ENCODE peak calls at places on chromosomes 2 and 18, in five cellular contexts. W is HepG2, H is K562, V is GM12878, L is A549. D is an unnamed sample.

GRCh38 chr2:223989206-223989859 is 32.1 kb downstream of the MRPL44 start:
- DNase-seq in W (peak), H (peak), V (no peak), L (no peak), D (no peak)

GRCh38 chr2:39567507-39567906 is 98.2 kb upstream of the TMEM178A start:
- DNase-seq in W (no peak), H (no peak), V (no peak), L (no peak), D (no peak)

GRCh38 chr18:62974928-62975675 is 259.8 kb downstream of the PHLPP1 start:
- DNase-seq in W (no peak), H (no peak), V (no peak), L (no peak), D (no peak)

GRCh38 chr2:239201531-239201876 is 199.3 kb downstream of the HDAC4 start:
- DNase-seq in W (no peak), H (no peak), V (no peak), L (no peak), D (no peak)

GRCh38 chr2:101388232-101388631 is 929 bp upstream of the CREG2 start:
- DNase-seq in W (no peak), H (no peak), V (no peak), L (no peak), D (no peak)

GRCh38 chr2:220880623-220881022 is 691.5 kb downstream of the EPHA4 start:
- DNase-seq in W (no peak), H (no peak), V (no peak), L (no peak), D (no peak)

GRCh38 chr2:239727776-239728600 is 297.2 kb downstream of the NDUFA10 start:
- DNase-seq in W (no peak), H (peak), V (no peak), L (no peak), D (no peak)

GRCh38 chr18:31241900-31242409 is 76.0 kb upstream of the DSG1 start:
- DNase-seq in W (peak), H (peak), V (no peak), L (peak), D (no peak)

GRCh38 chr2:58899692-58900091 is 658.6 kb upstream of the FANCL start:
- DNase-seq in W (no peak), H (no peak), V (no peak), L (no peak), D (no peak)

GRCh38 chr18:43271593-43272432 is 5.5 kb downstream of the SYT4 start:
- DNase-seq in W (peak), H (peak), V (no peak), L (no peak), D (peak)

GRCh38 chr2:217325251-217325650 is 465.4 kb upstream of the TNP1 start:
- DNase-seq in W (peak), H (no peak), V (no peak), L (no peak), D (no peak)

GRCh38 chr2:239226677-239227076 is 174.1 kb downstream of the HDAC4 start:
- DNase-seq in W (no peak), H (no peak), V (no peak), L (no peak), D (no peak)

GRCh38 chr18:74796928-74797576 is 199.4 kb downstream of the ZNF407 start:
- DNase-seq in W (peak), H (peak), V (peak), L (no peak), D (no peak)

GRCh38 chr18:62329676-62330454 is 4.8 kb downstream of the TNFRSF11A start:
- DNase-seq in W (peak), H (no peak), V (no peak), L (no peak), D (peak)

GRCh38 chr2:129806317-129806716 is 173.1 kb upstream of the RAB6C start:
- DNase-seq in W (no peak), H (no peak), V (no peak), L (no peak), D (no peak)

GRCh38 chr2:79792097-79792496 is 279.2 kb downstream of the CTNNA2 start:
- DNase-seq in W (no peak), H (no peak), V (no peak), L (no peak), D (no peak)

GRCh38 chr2:72090781-72091482 is 56.7 kb downstream of the CYP26B1 start:
- DNase-seq in W (no peak), H (no peak), V (no peak), L (no peak), D (no peak)

GRCh38 chr18:42030586-42031182 is 75.7 kb downstream of the PIK3C3 start:
- DNase-seq in W (peak), H (peak), V (no peak), L (peak), D (peak)

GRCh38 chr2:195047955-195048354 is 609.1 kb upstream of the SLC39A10 start:
- DNase-seq in W (no peak), H (no peak), V (no peak), L (no peak), D (no peak)

GRCh38 chr2:218536804-218537494 is 31.2 kb downstream of the USP37 start:
- DNase-seq in W (no peak), H (no peak), V (no peak), L (no peak), D (no peak)

GRCh38 chr2:119739580-119740255 is 20.0 kb upstream of the PTPN4 start:
- DNase-seq in W (no peak), H (no peak), V (no peak), L (no peak), D (no peak)

GRCh38 chr18:45962461-45962860 is 4.7 kb downstream of the EPG5 start:
- DNase-seq in W (peak), H (no peak), V (peak), L (no peak), D (no peak)

GRCh38 chr2:216691210-216691741 is 4.1 kb downstream of the IGFBP5 start:
- DNase-seq in W (no peak), H (peak), V (no peak), L (peak), D (no peak)

GRCh38 chr2:57278451-57278850 is 768.2 kb upstream of the VRK2 start:
- DNase-seq in W (no peak), H (no peak), V (no peak), L (no peak), D (peak)

GRCh38 chr18:35284846-35285245 is 5.2 kb downstream of the ZSCAN30 start:
- DNase-seq in W (no peak), H (no peak), V (no peak), L (no peak), D (no peak)

GRCh38 chr2:29389686-29390085 is 274.5 kb downstream of the CLIP4 start:
- DNase-seq in W (no peak), H (no peak), V (no peak), L (no peak), D (no peak)

GRCh38 chr2:174337337-174338154 is 2.8 kb downstream of the SP9 start:
- DNase-seq in W (no peak), H (peak), V (no peak), L (no peak), D (peak)

GRCh38 chr2:102109016-102109415 is 33.5 kb upstream of the IL1R1 start:
- DNase-seq in W (no peak), H (no peak), V (no peak), L (no peak), D (no peak)

GRCh38 chr2:85584857-85585780 is 888 bp downstream of the VAMP5 start:
- DNase-seq in W (peak), H (peak), V (no peak), L (peak), D (peak)

GRCh38 chr2:12619975-12620374 is 96.8 kb upstream of the TRIB2 start:
- DNase-seq in W (no peak), H (no peak), V (no peak), L (no peak), D (no peak)

GRCh38 chr2:27092696-27093429 is 6.3 kb downstream of the KHK start:
- DNase-seq in W (peak), H (peak), V (no peak), L (no peak), D (no peak)

GRCh38 chr2:230758566-230759480 is 46.2 kb downstream of the CAB39 start:
- DNase-seq in W (no peak), H (no peak), V (no peak), L (no peak), D (no peak)

GRCh38 chr2:43073373-43073772 is 153.0 kb downstream of the ZFP36L2 start:
- DNase-seq in W (no peak), H (peak), V (no peak), L (no peak), D (no peak)

GRCh38 chr2:18791172-18791797 is 201.9 kb upstream of the NT5C1B start:
- DNase-seq in W (no peak), H (no peak), V (no peak), L (no peak), D (no peak)
- TF ChIP-seq MYC in W (no peak), H (no peak), V (no peak), L (no peak), D (no peak)

GRCh38 chr2:188032306-188032705 is 259.4 kb upstream of the GULP1 start:
- DNase-seq in W (no peak), H (no peak), V (no peak), L (no peak), D (no peak)
- TF ChIP-seq CTCF in W (no peak), H (no peak), V (no peak), L (no peak), D (no peak)

GRCh38 chr2:23385748-23386421 is 906 bp downstream of the KLHL29 start:
- DNase-seq in W (no peak), H (no peak), V (no peak), L (peak), D (peak)

GRCh38 chr2:23387849-23388248 is 2.9 kb downstream of the KLHL29 start:
- DNase-seq in W (no peak), H (no peak), V (no peak), L (no peak), D (no peak)

GRCh38 chr2:23386422-23387220 is 1.6 kb downstream of the KLHL29 start:
- DNase-seq in W (no peak), H (no peak), V (no peak), L (peak), D (peak)

GRCh38 chr2:23388292-23388691 is 3.3 kb downstream of the KLHL29 start:
- DNase-seq in W (no peak), H (no peak), V (no peak), L (no peak), D (no peak)

DNA sequence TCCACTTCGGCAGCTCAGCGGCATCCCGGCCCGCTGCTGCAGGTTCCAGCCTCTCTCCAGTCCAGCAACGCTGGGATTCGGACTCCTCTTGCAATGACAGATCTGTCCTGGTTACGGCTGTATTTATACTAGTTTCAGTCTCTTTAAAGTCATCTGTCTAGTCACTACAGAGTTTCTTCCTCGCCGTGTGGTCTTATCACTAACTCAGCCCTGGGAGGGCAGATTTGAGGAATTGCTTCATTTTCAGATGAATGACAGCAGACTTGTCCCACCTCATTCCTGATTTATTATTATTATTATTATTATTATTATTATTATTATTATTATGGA is 2.2 kb downstream of the KLHL29 start:
- DNase-seq in W (no peak), H (no peak), V (no peak), L (no peak), D (no peak)
- H3K27ac ChIP-seq in W (no peak), H (no peak), V (no peak), L (peak), D (no peak)

GRCh38 chr2:187640926-187641510 is 86.8 kb upstream of the TFPI start:
- DNase-seq in W (no peak), H (no peak), V (no peak), L (no peak), D (no peak)

GRCh38 chr2:187638840-187639239 is 84.6 kb upstream of the TFPI start:
- DNase-seq in W (no peak), H (no peak), V (no peak), L (no peak), D (no peak)

GRCh38 chr2:187644991-187645390 is 90.8 kb upstream of the TFPI start:
- DNase-seq in W (no peak), H (no peak), V (no peak), L (no peak), D (peak)

DNA sequence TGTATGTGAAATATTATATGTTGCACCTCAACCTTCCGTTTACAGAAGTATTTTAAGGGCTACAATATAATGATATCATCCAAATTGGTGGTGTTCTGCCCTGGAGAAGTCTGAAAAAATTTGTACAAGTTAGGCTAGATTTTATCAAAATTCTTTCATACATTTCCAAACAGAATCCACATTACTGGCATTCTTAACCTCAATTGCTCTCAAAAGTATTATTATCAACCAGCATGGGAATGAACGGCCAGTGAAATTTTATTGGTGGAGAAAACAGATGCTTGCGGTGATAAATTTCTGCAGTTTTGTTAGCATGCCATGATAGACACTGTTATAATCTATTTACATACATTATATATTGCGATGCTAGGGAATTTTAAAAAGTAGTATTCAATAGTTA is 88.3 kb upstream of the TFPI start:
- DNase-seq in W (no peak), H (no peak), V (no peak), L (no peak), D (no peak)
- TF ChIP-seq MYC in W (no peak), H (no peak), V (no peak), L (no peak), D (no peak)

GRCh38 chr2:25700221-25700660 is 26.9 kb upstream of the DTNB start:
- DNase-seq in W (peak), H (peak), V (no peak), L (peak), D (peak)
- TF ChIP-seq CTCF in W (peak), H (peak), V (peak), L (peak), D (peak)

GRCh38 chr2:8535821-8536685 is 145.8 kb upstream of the ID2 start:
- DNase-seq in W (no peak), H (no peak), V (no peak), L (no peak), D (no peak)

GRCh38 chr2:8536686-8537571 is 144.9 kb upstream of the ID2 start:
- DNase-seq in W (no peak), H (peak), V (no peak), L (no peak), D (no peak)

GRCh38 chr2:8538531-8538930 is 143.3 kb upstream of the ID2 start:
- DNase-seq in W (no peak), H (no peak), V (no peak), L (no peak), D (no peak)

GRCh38 chr2:8538951-8539621 is 142.8 kb upstream of the ID2 start:
- DNase-seq in W (no peak), H (no peak), V (no peak), L (no peak), D (no peak)

GRCh38 chr2:8537572-8538155 is 144.2 kb upstream of the ID2 start:
- DNase-seq in W (no peak), H (no peak), V (no peak), L (no peak), D (no peak)
- H3K27ac ChIP-seq in W (no peak), H (no peak), V (no peak), L (peak), D (no peak)

GRCh38 chr2:20781656-20782265 is 41.1 kb downstream of the LDAH start:
- DNase-seq in W (peak), H (peak), V (no peak), L (peak), D (peak)
- TF ChIP-seq MYC in W (no peak), H (no peak), V (no peak), L (no peak), D (no peak)

GRCh38 chr18:3654442-3655253 is 204.7 kb downstream of the TGIF1 start:
- DNase-seq in W (peak), H (no peak), V (no peak), L (no peak), D (no peak)

GRCh38 chr18:3653859-3654441 is 204.0 kb downstream of the TGIF1 start:
- DNase-seq in W (no peak), H (peak), V (no peak), L (no peak), D (no peak)

GRCh38 chr18:3651266-3651665 is 201.3 kb downstream of the TGIF1 start:
- DNase-seq in W (no peak), H (no peak), V (no peak), L (no peak), D (no peak)

GRCh38 chr18:3653263-3653858 is 203.4 kb downstream of the TGIF1 start:
- DNase-seq in W (no peak), H (peak), V (no peak), L (no peak), D (no peak)

GRCh38 chr18:3652380-3653262 is 202.6 kb downstream of the TGIF1 start:
- DNase-seq in W (peak), H (peak), V (no peak), L (peak), D (peak)
- TF ChIP-seq CTCF in W (no peak), H (peak), V (no peak), L (no peak), D (no peak)